ENCODE peak calls at places on chromosomes 4 and X, in five cellular contexts. J is fibroblast of mammary gland; E is globus pallidus; P is stimulated activated CD4-positive, alpha-beta T cell treated with anti-CD3 and anti-CD28 coated beads, Interleukin-1b, Interleukin-23, amount 100 ng/mL, for 1 hour; C is sciatic nerve. O is an unnamed sample.

GRCh38 chrX:71545364-71545763 is 12.5 kb downstream of the OGT start:
- DNase-seq in P (no peak), E (no peak), J (no peak), C (no peak), O (no peak)

GRCh38 chrX:103878466-103879151 is 46.6 kb upstream of the RAB9B start:
- DNase-seq in P (no peak), J (peak), E (no peak), C (no peak), O (no peak)

GRCh38 chr4:155900402-155900801 is 3.1 kb upstream of the TDO2 start:
- DNase-seq in J (peak), C (no peak), P (no peak), E (no peak), O (no peak)

GRCh38 chr4:25486171-25486570 is 109.1 kb downstream of the ANAPC4 start:
- DNase-seq in J (no peak), C (no peak), P (no peak), E (no peak), O (no peak)

GRCh38 chr4:58617226-58617625 is 1507.0 kb upstream of the IGFBP7 start:
- DNase-seq in C (no peak), E (no peak), J (no peak), P (no peak), O (no peak)

GRCh38 chrX:111914398-111915092 is 38.6 kb downstream of the TRPC5OS start:
- DNase-seq in C (no peak), E (peak), J (peak), P (no peak), O (no peak)

GRCh38 chr4:52588097-52588496 is 71.0 kb downstream of the USP46 start:
- DNase-seq in P (no peak), E (peak), J (peak), C (no peak), O (no peak)

GRCh38 chrX:103404225-103405008 is 28.1 kb downstream of the BEX3 start:
- DNase-seq in C (peak), J (peak), E (peak), P (no peak), O (peak)

GRCh38 chr4:147837435-147837834 is 105.5 kb downstream of the ARHGAP10 start:
- DNase-seq in J (no peak), E (no peak), C (no peak), P (no peak), O (no peak)

GRCh38 chrX:20410540-20410939 is 143.8 kb upstream of the RPS6KA3 start:
- DNase-seq in E (no peak), C (no peak), J (no peak), P (no peak), O (no peak)

GRCh38 chr4:98092833-98093439 is 50.3 kb downstream of the STPG2 start:
- DNase-seq in E (peak), P (no peak), J (peak), C (no peak), O (no peak)

GRCh38 chrX:141443922-141444321 is 140.6 kb downstream of the SPANXA1 start:
- DNase-seq in J (no peak), E (no peak), P (no peak), C (no peak), O (no peak)

GRCh38 chr4:51932261-51932660 is 87.9 kb downstream of the LRRC66 start:
- DNase-seq in C (peak), P (no peak), J (peak), E (peak), O (no peak)

GRCh38 chrX:97587171-97587570 is 703.5 kb downstream of the RPA4 start:
- DNase-seq in P (no peak), C (no peak), J (no peak), E (no peak), O (no peak)

GRCh38 chr4:128385683-128386304 is 98.2 kb upstream of the PGRMC2 start:
- DNase-seq in P (no peak), C (no peak), E (peak), J (peak), O (no peak)